ENCODE peak calls at places on chromosome 9, in five cellular contexts. J is neuronal stem cell; V is HTR-8/SVneo; Z is GM12865; K is activated T-cell treated with anti-CD3 and anti-CD28 coated beads, Interleukin-2, amount 50 U/mL, for 48 hours. T is an unnamed sample.

GRCh38 chr9:76433851-76434250 is 25.1 kb upstream of the GCNT1 start:
- DNase-seq in Z (no peak), V (no peak), K (no peak), J (no peak), T (no peak)

GRCh38 chr9:12884736-12885395 is 110.0 kb downstream of the LURAP1L start:
- DNase-seq in J (no peak), K (no peak), Z (peak), V (peak), T (no peak)

GRCh38 chr9:121771851-121772599 is 120.6 kb downstream of the DAB2IP start:
- DNase-seq in Z (no peak), K (no peak), V (no peak), J (no peak), T (no peak)

GRCh38 chr9:77807295-77807694 is 159.2 kb upstream of the GNA14 start:
- DNase-seq in Z (no peak), K (no peak), V (peak), J (no peak), T (no peak)

GRCh38 chr9:82202808-82203207 is 214.2 kb downstream of the SPATA31D1 start:
- DNase-seq in Z (no peak), J (no peak), K (no peak), V (no peak), T (no peak)

GRCh38 chr9:114787781-114788498 is 17.9 kb downstream of the TNFSF15 start:
- DNase-seq in Z (no peak), J (no peak), K (no peak), V (no peak), T (no peak)

GRCh38 chr9:108663381-108663876 is 192.4 kb downstream of the ACTL7B start:
- DNase-seq in V (no peak), K (no peak), Z (no peak), J (no peak), T (no peak)

GRCh38 chr9:37746448-37747270 is 6.9 kb upstream of the TRMT10B start:
- DNase-seq in K (no peak), J (no peak), V (peak), Z (no peak), T (no peak)

GRCh38 chr9:95807326-95807947 is 68.1 kb upstream of the ERCC6L2 start:
- DNase-seq in Z (peak), V (no peak), J (no peak), K (no peak), T (no peak)

GRCh38 chr9:29393064-29393463 is 1819.8 kb upstream of the C9orf72 start:
- DNase-seq in J (no peak), Z (no peak), V (no peak), K (no peak), T (no peak)

GRCh38 chr9:32580631-32581300 is 7.8 kb upstream of the NDUFB6 start:
- DNase-seq in K (no peak), V (no peak), J (no peak), Z (no peak), T (no peak)

GRCh38 chr9:116627433-116627832 is 59.7 kb upstream of the TRIM32 start:
- DNase-seq in K (no peak), J (no peak), V (no peak), Z (no peak), T (no peak)

GRCh38 chr9:124507880-124508432 is 757 bp upstream of the NR5A1 start:
- DNase-seq in J (no peak), V (no peak), Z (no peak), K (no peak), T (no peak)

GRCh38 chr9:96047741-96048115 is 172.2 kb downstream of the ERCC6L2 start:
- DNase-seq in Z (no peak), V (no peak), J (no peak), K (peak), T (peak)

GRCh38 chr9:134544388-134545212 is 97.0 kb upstream of the COL5A1 start:
- DNase-seq in K (no peak), V (peak), Z (no peak), J (peak), T (peak)

GRCh38 chr9:138105561-138106505 is 228.3 kb downstream of the CACNA1B start:
- DNase-seq in K (no peak), J (no peak), Z (no peak), V (no peak), T (no peak)

GRCh38 chr9:133799716-133800115 is 61.6 kb upstream of the SARDH start:
- DNase-seq in K (no peak), Z (no peak), V (no peak), J (no peak), T (no peak)

GRCh38 chr9:135156525-135157510 is 69.3 kb downstream of the OLFM1 start:
- DNase-seq in Z (peak), J (peak), K (peak), V (peak), T (peak)

GRCh38 chr9:126430124-126430523 is 103.5 kb downstream of the MVB12B start:
- DNase-seq in K (no peak), Z (no peak), V (no peak), J (no peak), T (no peak)

GRCh38 chr9:132768932-132769894 is 98.9 kb downstream of the GTF3C4 start:
- DNase-seq in K (peak), Z (peak), J (peak), V (peak), T (peak)

GRCh38 chr9:112743216-112743835 is 7.2 kb upstream of the SNX30 start:
- DNase-seq in V (no peak), J (no peak), K (no peak), Z (peak), T (no peak)

GRCh38 chr9:71210326-71210725 is 88.9 kb upstream of the TRPM3 start:
- DNase-seq in J (no peak), V (no peak), K (no peak), Z (no peak), T (no peak)

GRCh38 chr9:3441197-3441816 is 84.5 kb downstream of the RFX3 start:
- DNase-seq in K (peak), Z (peak), V (peak), J (no peak), T (peak)

GRCh38 chr9:78909566-78909965 is 612.6 kb downstream of the PSAT1 start:
- DNase-seq in V (no peak), K (no peak), J (no peak), Z (no peak), T (no peak)

GRCh38 chr9:33315371-33315770 is 25.1 kb downstream of the NFX1 start:
- DNase-seq in J (no peak), V (no peak), Z (no peak), K (no peak), T (no peak)

GRCh38 chr9:111525056-111525977 is at the start of gene ZNF483:
- DNase-seq in V (peak), K (peak), J (peak), Z (peak), T (peak)

GRCh38 chr9:36878986-36879982 is 154.8 kb downstream of the PAX5 start:
- DNase-seq in Z (peak), J (no peak), V (no peak), K (peak), T (no peak)

GRCh38 chr9:96169488-96169887 is 132.5 kb downstream of the HSD17B3 start:
- DNase-seq in V (peak), K (no peak), Z (no peak), J (peak), T (peak)

GRCh38 chr9:14435871-14436270 is 121.9 kb upstream of the NFIB start:
- DNase-seq in Z (no peak), K (no peak), V (no peak), J (no peak), T (no peak)

GRCh38 chr9:129198737-129199435 is 20.8 kb upstream of the IER5L start:
- DNase-seq in J (no peak), Z (no peak), V (no peak), K (no peak), T (no peak)

GRCh38 chr9:89185980-89186379 is 7.4 kb upstream of the SHC3 start:
- DNase-seq in V (no peak), K (no peak), J (peak), Z (no peak), T (peak)

GRCh38 chr9:128145951-128146351 is 3.3 kb upstream of the LCN2 start:
- DNase-seq in Z (no peak), J (no peak), K (no peak), V (no peak), T (no peak)

T was measured in iPS-NIHi11.